ENCODE peak calls at places on chromosomes 3 and 15, in eight cellular contexts. One of them, this sample, is unnamed.

GRCh38 chr3:127173516-127174166 is 19.3 kb upstream of the PRR23E start:
- DNase-seq in NCI-H1092 treated with DMSO at 0.1 percent for 48 hours: no peak
- DNase-seq in M059J: no peak
- DNase-seq in iPS-NIHi11: no peak
- DNase-seq in heart right ventricle: no peak
- DNase-seq in NCI-H2171: no peak
- DNase-seq in caudate nucleus: no peak
- DNase-seq in WTC11: no peak
- DNase-seq in this sample: no peak

GRCh38 chr15:39594056-39594763 is 13.3 kb downstream of the THBS1 start:
- DNase-seq in heart right ventricle: no peak
- DNase-seq in NCI-H1092 treated with DMSO at 0.1 percent for 48 hours: no peak
- DNase-seq in NCI-H2171: no peak
- DNase-seq in WTC11: no peak
- DNase-seq in M059J: peak
- DNase-seq in iPS-NIHi11: no peak
- DNase-seq in caudate nucleus: no peak
- DNase-seq in this sample: no peak

GRCh38 chr3:28595364-28595763 is 246.7 kb upstream of the AZI2 start:
- DNase-seq in heart right ventricle: no peak
- DNase-seq in M059J: no peak
- DNase-seq in WTC11: no peak
- DNase-seq in NCI-H1092 treated with DMSO at 0.1 percent for 48 hours: no peak
- DNase-seq in NCI-H2171: no peak
- DNase-seq in caudate nucleus: no peak
- DNase-seq in iPS-NIHi11: no peak
- DNase-seq in this sample: peak

GRCh38 chr3:32175607-32176197 is 62.8 kb upstream of the CMTM8 start:
- DNase-seq in caudate nucleus: no peak
- DNase-seq in NCI-H1092 treated with DMSO at 0.1 percent for 48 hours: peak
- DNase-seq in M059J: peak
- DNase-seq in NCI-H2171: no peak
- DNase-seq in iPS-NIHi11: peak
- DNase-seq in WTC11: peak
- DNase-seq in heart right ventricle: no peak
- DNase-seq in this sample: peak

GRCh38 chr15:77898811-77899730 is 178.4 kb downstream of the TBC1D2B start:
- DNase-seq in WTC11: no peak
- DNase-seq in M059J: no peak
- DNase-seq in NCI-H1092 treated with DMSO at 0.1 percent for 48 hours: no peak
- DNase-seq in caudate nucleus: no peak
- DNase-seq in iPS-NIHi11: no peak
- DNase-seq in NCI-H2171: no peak
- DNase-seq in heart right ventricle: no peak
- DNase-seq in this sample: no peak

GRCh38 chr3:52318186-52318793 is 2.2 kb downstream of the DNAH1 start:
- DNase-seq in NCI-H1092 treated with DMSO at 0.1 percent for 48 hours: no peak
- DNase-seq in M059J: no peak
- DNase-seq in heart right ventricle: no peak
- DNase-seq in WTC11: no peak
- DNase-seq in caudate nucleus: no peak
- DNase-seq in iPS-NIHi11: no peak
- DNase-seq in NCI-H2171: no peak
- DNase-seq in this sample: no peak

GRCh38 chr15:60961541-60961940 is 267.6 kb downstream of the RORA start:
- DNase-seq in heart right ventricle: no peak
- DNase-seq in NCI-H2171: no peak
- DNase-seq in caudate nucleus: no peak
- DNase-seq in NCI-H1092 treated with DMSO at 0.1 percent for 48 hours: peak
- DNase-seq in M059J: no peak
- DNase-seq in iPS-NIHi11: no peak
- DNase-seq in WTC11: no peak
- DNase-seq in this sample: no peak

GRCh38 chr3:194731496-194732073 is 45.9 kb downstream of the FAM43A start:
- DNase-seq in caudate nucleus: no peak
- DNase-seq in iPS-NIHi11: no peak
- DNase-seq in M059J: no peak
- DNase-seq in NCI-H2171: peak
- DNase-seq in heart right ventricle: no peak
- DNase-seq in NCI-H1092 treated with DMSO at 0.1 percent for 48 hours: no peak
- DNase-seq in WTC11: no peak
- DNase-seq in this sample: no peak

GRCh38 chr3:154251610-154252009 is 72.7 kb downstream of the DHX36 start:
- DNase-seq in heart right ventricle: no peak
- DNase-seq in caudate nucleus: no peak
- DNase-seq in iPS-NIHi11: no peak
- DNase-seq in M059J: no peak
- DNase-seq in NCI-H1092 treated with DMSO at 0.1 percent for 48 hours: no peak
- DNase-seq in WTC11: no peak
- DNase-seq in NCI-H2171: no peak
- DNase-seq in this sample: no peak

GRCh38 chr3:45234250-45234649 is 8.2 kb upstream of the TMEM158 start:
- DNase-seq in NCI-H2171: no peak
- DNase-seq in WTC11: no peak
- DNase-seq in heart right ventricle: no peak
- DNase-seq in iPS-NIHi11: no peak
- DNase-seq in NCI-H1092 treated with DMSO at 0.1 percent for 48 hours: no peak
- DNase-seq in M059J: no peak
- DNase-seq in caudate nucleus: no peak
- DNase-seq in this sample: peak

GRCh38 chr3:195182470-195182795 is 88.5 kb downstream of the XXYLT1 start:
- DNase-seq in WTC11: no peak
- DNase-seq in NCI-H2171: no peak
- DNase-seq in NCI-H1092 treated with DMSO at 0.1 percent for 48 hours: no peak
- DNase-seq in iPS-NIHi11: no peak
- DNase-seq in heart right ventricle: no peak
- DNase-seq in M059J: peak
- DNase-seq in caudate nucleus: no peak
- DNase-seq in this sample: no peak

GRCh38 chr15:85482896-85483295 is 102.5 kb downstream of the AKAP13 start:
- DNase-seq in heart right ventricle: no peak
- DNase-seq in NCI-H2171: no peak
- DNase-seq in NCI-H1092 treated with DMSO at 0.1 percent for 48 hours: no peak
- DNase-seq in iPS-NIHi11: no peak
- DNase-seq in WTC11: no peak
- DNase-seq in caudate nucleus: no peak
- DNase-seq in M059J: peak
- DNase-seq in this sample: no peak

GRCh38 chr3:72590732-72591192 is 257.5 kb downstream of the SHQ1 start:
- DNase-seq in caudate nucleus: no peak
- DNase-seq in NCI-H1092 treated with DMSO at 0.1 percent for 48 hours: no peak
- DNase-seq in iPS-NIHi11: peak
- DNase-seq in M059J: no peak
- DNase-seq in heart right ventricle: no peak
- DNase-seq in NCI-H2171: no peak
- DNase-seq in WTC11: peak
- DNase-seq in this sample: no peak

GRCh38 chr15:87961851-87962816 is 294.4 kb downstream of the NTRK3 start:
- DNase-seq in M059J: peak
- DNase-seq in caudate nucleus: no peak
- DNase-seq in NCI-H1092 treated with DMSO at 0.1 percent for 48 hours: no peak
- DNase-seq in iPS-NIHi11: no peak
- DNase-seq in NCI-H2171: no peak
- DNase-seq in heart right ventricle: no peak
- DNase-seq in WTC11: no peak
- DNase-seq in this sample: no peak

GRCh38 chr3:154758109-154758868 is 321.8 kb upstream of the MME start:
- DNase-seq in iPS-NIHi11: no peak
- DNase-seq in caudate nucleus: no peak
- DNase-seq in M059J: peak
- DNase-seq in NCI-H2171: no peak
- DNase-seq in WTC11: no peak
- DNase-seq in NCI-H1092 treated with DMSO at 0.1 percent for 48 hours: peak
- DNase-seq in heart right ventricle: no peak
- DNase-seq in this sample: peak

GRCh38 chr15:47872869-47873301 is 155.6 kb downstream of the SEMA6D start:
- DNase-seq in WTC11: no peak
- DNase-seq in caudate nucleus: no peak
- DNase-seq in iPS-NIHi11: no peak
- DNase-seq in NCI-H1092 treated with DMSO at 0.1 percent for 48 hours: peak
- DNase-seq in NCI-H2171: peak
- DNase-seq in M059J: no peak
- DNase-seq in heart right ventricle: no peak
- DNase-seq in this sample: no peak

GRCh38 chr15:39238443-39238842 is 342.4 kb upstream of the THBS1 start:
- DNase-seq in M059J: no peak
- DNase-seq in WTC11: no peak
- DNase-seq in NCI-H1092 treated with DMSO at 0.1 percent for 48 hours: no peak
- DNase-seq in caudate nucleus: no peak
- DNase-seq in NCI-H2171: no peak
- DNase-seq in iPS-NIHi11: no peak
- DNase-seq in heart right ventricle: no peak
- DNase-seq in this sample: no peak

GRCh38 chr15:23055316-23055715 is 15.9 kb upstream of the TUBGCP5 start:
- DNase-seq in caudate nucleus: no peak
- DNase-seq in WTC11: no peak
- DNase-seq in iPS-NIHi11: no peak
- DNase-seq in M059J: no peak
- DNase-seq in heart right ventricle: no peak
- DNase-seq in NCI-H2171: no peak
- DNase-seq in NCI-H1092 treated with DMSO at 0.1 percent for 48 hours: no peak
- DNase-seq in this sample: no peak

GRCh38 chr3:148075829-148076716 is 621.6 kb upstream of the AGTR1 start:
- DNase-seq in NCI-H2171: no peak
- DNase-seq in iPS-NIHi11: peak
- DNase-seq in NCI-H1092 treated with DMSO at 0.1 percent for 48 hours: no peak
- DNase-seq in caudate nucleus: no peak
- DNase-seq in WTC11: peak
- DNase-seq in M059J: peak
- DNase-seq in heart right ventricle: no peak
- DNase-seq in this sample: peak

GRCh38 chr15:99618941-99619411 is 53.2 kb downstream of the MEF2A start:
- DNase-seq in M059J: no peak
- DNase-seq in NCI-H2171: no peak
- DNase-seq in NCI-H1092 treated with DMSO at 0.1 percent for 48 hours: no peak
- DNase-seq in iPS-NIHi11: peak
- DNase-seq in WTC11: no peak
- DNase-seq in caudate nucleus: no peak
- DNase-seq in heart right ventricle: no peak
- DNase-seq in this sample: no peak

GRCh38 chr15:52317022-52317421 is 21.4 kb upstream of the MYO5C start:
- DNase-seq in WTC11: no peak
- DNase-seq in iPS-NIHi11: no peak
- DNase-seq in NCI-H1092 treated with DMSO at 0.1 percent for 48 hours: no peak
- DNase-seq in NCI-H2171: no peak
- DNase-seq in heart right ventricle: no peak
- DNase-seq in caudate nucleus: no peak
- DNase-seq in M059J: no peak
- DNase-seq in this sample: no peak

GRCh38 chr15:88375234-88375926 is 91.8 kb downstream of the MRPL46 start:
- DNase-seq in WTC11: no peak
- DNase-seq in heart right ventricle: no peak
- DNase-seq in NCI-H1092 treated with DMSO at 0.1 percent for 48 hours: no peak
- DNase-seq in NCI-H2171: no peak
- DNase-seq in caudate nucleus: no peak
- DNase-seq in M059J: peak
- DNase-seq in iPS-NIHi11: peak
- DNase-seq in this sample: peak

GRCh38 chr3:40608091-40608490 is 83.3 kb downstream of the ZNF621 start:
- DNase-seq in caudate nucleus: no peak
- DNase-seq in NCI-H2171: no peak
- DNase-seq in NCI-H1092 treated with DMSO at 0.1 percent for 48 hours: no peak
- DNase-seq in heart right ventricle: no peak
- DNase-seq in WTC11: no peak
- DNase-seq in iPS-NIHi11: no peak
- DNase-seq in M059J: peak
- DNase-seq in this sample: peak

GRCh38 chr15:95196176-95196915 is 965.0 kb downstream of the MCTP2 start:
- DNase-seq in heart right ventricle: no peak
- DNase-seq in NCI-H2171: no peak
- DNase-seq in iPS-NIHi11: no peak
- DNase-seq in NCI-H1092 treated with DMSO at 0.1 percent for 48 hours: no peak
- DNase-seq in caudate nucleus: no peak
- DNase-seq in WTC11: no peak
- DNase-seq in M059J: no peak
- DNase-seq in this sample: no peak

GRCh38 chr3:194274424-194275085 is 76.6 kb downstream of the CPN2 start:
- DNase-seq in heart right ventricle: no peak
- DNase-seq in NCI-H2171: no peak
- DNase-seq in WTC11: peak
- DNase-seq in NCI-H1092 treated with DMSO at 0.1 percent for 48 hours: no peak
- DNase-seq in iPS-NIHi11: no peak
- DNase-seq in caudate nucleus: no peak
- DNase-seq in M059J: peak
- DNase-seq in this sample: peak

This sample was measured in SW480.